ENCODE peak calls at places on chromosomes 1 and 21, in six cellular contexts. U is NCI-H2029 treated with DMSO at 0.1 percent for 48 hours, Z is ELR, N is choroid plexus epithelial cell, P is GM12891, E is uterus. H is an unnamed sample.

GRCh38 chr1:94302497-94302896 is 65.1 kb upstream of the ARHGAP29 start:
- DNase-seq in U (no peak), Z (no peak), N (no peak), P (no peak), E (no peak), H (no peak)

GRCh38 chr1:157176591-157177121 is 38.5 kb upstream of the ETV3 start:
- DNase-seq in U (no peak), Z (no peak), N (peak; percentile 5), P (no peak), E (no peak), H (no peak)

GRCh38 chr1:63087966-63088365 is 234.4 kb upstream of the FOXD3 start:
- DNase-seq in U (no peak), Z (peak; percentile 23), N (peak; percentile 31), P (no peak), E (no peak), H (no peak)

GRCh38 chr1:72282271-72282656 is at the start of gene NEGR1:
- DNase-seq in U (no peak), Z (peak; percentile 78), N (peak; percentile 55), P (no peak), E (peak; percentile 49), H (no peak)

GRCh38 chr1:64928325-64928724 is 38.0 kb downstream of the JAK1 start:
- DNase-seq in U (no peak), Z (no peak), N (no peak), P (no peak), E (no peak), H (no peak)

GRCh38 chr1:246724725-246725095 is 501 bp downstream of the SCCPDH start:
- DNase-seq in U (no peak), Z (peak; percentile 66), N (peak; percentile 49), P (peak; percentile 27), E (no peak), H (peak; percentile 34)

GRCh38 chr1:85818371-85818770 is 110.1 kb upstream of the ZNHIT6 start:
- DNase-seq in U (no peak), Z (peak; percentile 8), N (peak; percentile 18), P (no peak), E (no peak), H (no peak)

GRCh38 chr1:22039594-22040347 is 12.7 kb upstream of the CDC42 start:
- DNase-seq in U (peak; percentile 80), Z (peak; percentile 62), N (peak; percentile 64), P (peak; percentile 66), E (peak; percentile 43), H (no peak)

GRCh38 chr1:157932082-157932481 is 61.4 kb upstream of the KIRREL1 start:
- DNase-seq in U (no peak), Z (peak; percentile 54), N (peak; percentile 53), P (no peak), E (no peak), H (no peak)

GRCh38 chr1:193103759-193104495 is 1.3 kb downstream of the GLRX2 start:
- DNase-seq in U (no peak), Z (no peak), N (peak; percentile 36), P (no peak), E (no peak), H (no peak)

GRCh38 chr1:28792644-28793121 is 19.3 kb upstream of the OPRD1 start:
- DNase-seq in U (no peak), Z (no peak), N (no peak), P (no peak), E (no peak), H (no peak)

GRCh38 chr21:21188513-21189188 is 190.4 kb downstream of the NCAM2 start:
- DNase-seq in U (no peak), Z (no peak), N (peak; percentile 77), P (no peak), E (no peak), H (no peak)

GRCh38 chr1:94648225-94649007 is 106.9 kb upstream of the F3 start:
- DNase-seq in U (no peak), Z (peak; percentile 98), N (peak; percentile 99), P (no peak), E (peak; percentile 94), H (no peak)

GRCh38 chr21:18443686-18444085 is 40.1 kb upstream of the TMPRSS15 start:
- DNase-seq in U (no peak), Z (no peak), N (no peak), P (no peak), E (no peak), H (no peak)

GRCh38 chr1:161864577-161864976 is 98.5 kb downstream of the ATF6 start:
- DNase-seq in U (no peak), Z (peak; percentile 20), N (peak; percentile 83), P (no peak), E (no peak), H (no peak)

GRCh38 chr1:27568247-27569087 is 35.5 kb downstream of the AHDC1 start:
- DNase-seq in U (peak; percentile 72), Z (peak; percentile 92), N (peak; percentile 93), P (peak; percentile 99), E (peak; percentile 96), H (peak; percentile 98)

GRCh38 chr1:17732475-17732874 is 22.7 kb upstream of the ACTL8 start:
- DNase-seq in U (no peak), Z (peak; percentile 81), N (peak; percentile 24), P (no peak), E (no peak), H (no peak)

GRCh38 chr1:92711473-92712165 is 73.3 kb downstream of the EVI5 start:
- DNase-seq in U (no peak), Z (no peak), N (peak; percentile 14), P (no peak), E (no peak), H (no peak)

GRCh38 chr1:245258271-245258920 is 103.6 kb downstream of the KIF26B start:
- DNase-seq in U (peak; percentile 39), Z (no peak), N (no peak), P (no peak), E (no peak), H (no peak)

GRCh38 chr1:162081316-162081715 is 11.8 kb downstream of the NOS1AP start:
- DNase-seq in U (no peak), Z (peak; percentile 17), N (no peak), P (no peak), E (no peak), H (no peak)

GRCh38 chr1:172670316-172670715 is 11.4 kb downstream of the FASLG start:
- DNase-seq in U (no peak), Z (no peak), N (no peak), P (no peak), E (no peak), H (no peak)

GRCh38 chr1:99481391-99481996 is 164.4 kb upstream of the PALMD start:
- DNase-seq in U (peak; percentile 77), Z (peak; percentile 79), N (peak; percentile 84), P (no peak), E (peak; percentile 33), H (peak; percentile 4)

GRCh38 chr21:44579056-44579832 is 1.2 kb downstream of the KRTAP10-5 start:
- DNase-seq in U (no peak), Z (no peak), N (no peak), P (no peak), E (no peak), H (no peak)

H was measured in GM19239.